ENCODE peak calls at places on chromosomes 3 and 15, in five cellular contexts. One of them, this sample, is unnamed.

GRCh38 chr3:119315600-119316312 is 21.6 kb downstream of the ARHGAP31 start:
- DNase-seq in endothelial cell: no peak
- DNase-seq in fibroblast of lung: no peak
- DNase-seq in heart right ventricle: no peak
- DNase-seq in transverse colon: no peak
- DNase-seq in this sample: no peak

GRCh38 chr3:108100906-108101305 is 10.1 kb upstream of the CD47 start:
- DNase-seq in endothelial cell: no peak
- DNase-seq in fibroblast of lung: no peak
- DNase-seq in transverse colon: no peak
- DNase-seq in heart right ventricle: no peak
- DNase-seq in this sample: peak

GRCh38 chr3:159635047-159635641 is 353.5 kb upstream of the IL12A start:
- DNase-seq in fibroblast of lung: peak
- DNase-seq in heart right ventricle: no peak
- DNase-seq in transverse colon: no peak
- DNase-seq in endothelial cell: no peak
- DNase-seq in this sample: no peak

GRCh38 chr3:143170043-143170442 is 50.5 kb downstream of the CHST2 start:
- DNase-seq in heart right ventricle: no peak
- DNase-seq in fibroblast of lung: no peak
- DNase-seq in transverse colon: no peak
- DNase-seq in endothelial cell: no peak
- DNase-seq in this sample: peak

GRCh38 chr3:34886443-34886842 is 752.9 kb upstream of the ARPP21 start:
- DNase-seq in endothelial cell: no peak
- DNase-seq in heart right ventricle: no peak
- DNase-seq in fibroblast of lung: no peak
- DNase-seq in transverse colon: no peak
- DNase-seq in this sample: no peak

GRCh38 chr3:89098964-89099585 is 8.3 kb upstream of the EPHA3 start:
- DNase-seq in fibroblast of lung: peak
- DNase-seq in transverse colon: peak
- DNase-seq in endothelial cell: peak
- DNase-seq in heart right ventricle: peak
- DNase-seq in this sample: peak

GRCh38 chr3:143608966-143609365 is 239.3 kb downstream of the SLC9A9 start:
- DNase-seq in heart right ventricle: no peak
- DNase-seq in transverse colon: no peak
- DNase-seq in endothelial cell: no peak
- DNase-seq in fibroblast of lung: peak
- DNase-seq in this sample: no peak

GRCh38 chr3:100700708-100701107 is 8.6 kb upstream of the TFG start:
- DNase-seq in endothelial cell: no peak
- DNase-seq in transverse colon: no peak
- DNase-seq in fibroblast of lung: no peak
- DNase-seq in heart right ventricle: no peak
- DNase-seq in this sample: no peak

GRCh38 chr3:72629191-72629611 is 219.0 kb downstream of the SHQ1 start:
- DNase-seq in fibroblast of lung: peak
- DNase-seq in endothelial cell: no peak
- DNase-seq in transverse colon: no peak
- DNase-seq in heart right ventricle: no peak
- DNase-seq in this sample: peak

GRCh38 chr15:70474682-70475438 is 288.5 kb downstream of the UACA start:
- DNase-seq in transverse colon: no peak
- DNase-seq in heart right ventricle: peak
- DNase-seq in endothelial cell: no peak
- DNase-seq in fibroblast of lung: peak
- DNase-seq in this sample: peak

GRCh38 chr15:32718822-32719716 is 1.3 kb downstream of the GREM1 start:
- DNase-seq in fibroblast of lung: peak
- DNase-seq in endothelial cell: peak
- DNase-seq in heart right ventricle: no peak
- DNase-seq in transverse colon: peak
- DNase-seq in this sample: peak

GRCh38 chr15:85570331-85570730 is 189.9 kb downstream of the AKAP13 start:
- DNase-seq in transverse colon: no peak
- DNase-seq in endothelial cell: no peak
- DNase-seq in fibroblast of lung: no peak
- DNase-seq in heart right ventricle: no peak
- DNase-seq in this sample: no peak

GRCh38 chr3:50164056-50164455 is 8.9 kb downstream of the SEMA3F start:
- DNase-seq in transverse colon: peak
- DNase-seq in fibroblast of lung: peak
- DNase-seq in heart right ventricle: peak
- DNase-seq in endothelial cell: no peak
- DNase-seq in this sample: no peak

GRCh38 chr15:33551860-33552259 is 241.1 kb downstream of the RYR3 start:
- DNase-seq in endothelial cell: no peak
- DNase-seq in transverse colon: no peak
- DNase-seq in fibroblast of lung: no peak
- DNase-seq in heart right ventricle: no peak
- DNase-seq in this sample: no peak

GRCh38 chr3:122310361-122310760 is 14.7 kb upstream of the CSTA start:
- DNase-seq in transverse colon: peak
- DNase-seq in endothelial cell: no peak
- DNase-seq in fibroblast of lung: no peak
- DNase-seq in heart right ventricle: no peak
- DNase-seq in this sample: no peak

GRCh38 chr3:122307987-122308386 is 17.1 kb upstream of the CSTA start:
- DNase-seq in transverse colon: no peak
- DNase-seq in endothelial cell: no peak
- DNase-seq in heart right ventricle: no peak
- DNase-seq in fibroblast of lung: no peak
- DNase-seq in this sample: no peak

GRCh38 chr3:122307288-122307687 is 17.8 kb upstream of the CSTA start:
- DNase-seq in endothelial cell: no peak
- DNase-seq in fibroblast of lung: no peak
- DNase-seq in heart right ventricle: no peak
- DNase-seq in transverse colon: no peak
- DNase-seq in this sample: no peak

GRCh38 chr3:122306622-122306953 is 18.5 kb upstream of the CSTA start:
- DNase-seq in heart right ventricle: no peak
- DNase-seq in transverse colon: no peak
- DNase-seq in endothelial cell: no peak
- DNase-seq in fibroblast of lung: no peak
- DNase-seq in this sample: no peak

GRCh38 chr3:122305818-122306621 is 19.0 kb upstream of the CSTA start:
- DNase-seq in transverse colon: peak
- DNase-seq in endothelial cell: no peak
- DNase-seq in heart right ventricle: no peak
- DNase-seq in fibroblast of lung: peak
- DNase-seq in this sample: peak
- TF ChIP-seq CTCF in transverse colon: no peak
- TF ChIP-seq CTCF in endothelial cell: no peak
- TF ChIP-seq CTCF in heart right ventricle: no peak
- TF ChIP-seq CTCF in fibroblast of lung: peak
- TF ChIP-seq CTCF in this sample: no peak

GRCh38 chr3:139318431-139318816 is 25.4 kb upstream of the MRPS22 start:
- DNase-seq in transverse colon: no peak
- DNase-seq in fibroblast of lung: no peak
- DNase-seq in endothelial cell: no peak
- DNase-seq in heart right ventricle: no peak
- DNase-seq in this sample: no peak

GRCh38 chr3:139317660-139318430 is 26.0 kb upstream of the MRPS22 start:
- DNase-seq in transverse colon: no peak
- DNase-seq in fibroblast of lung: no peak
- DNase-seq in endothelial cell: no peak
- DNase-seq in heart right ventricle: no peak
- DNase-seq in this sample: no peak

GRCh38 chr3:139318826-139319225 is 25.0 kb upstream of the MRPS22 start:
- DNase-seq in transverse colon: no peak
- DNase-seq in endothelial cell: no peak
- DNase-seq in heart right ventricle: no peak
- DNase-seq in fibroblast of lung: no peak
- DNase-seq in this sample: no peak

GRCh38 chr3:139320551-139321309 is 23.1 kb upstream of the MRPS22 start:
- DNase-seq in heart right ventricle: no peak
- DNase-seq in fibroblast of lung: no peak
- DNase-seq in transverse colon: no peak
- DNase-seq in endothelial cell: no peak
- DNase-seq in this sample: no peak

DNA sequence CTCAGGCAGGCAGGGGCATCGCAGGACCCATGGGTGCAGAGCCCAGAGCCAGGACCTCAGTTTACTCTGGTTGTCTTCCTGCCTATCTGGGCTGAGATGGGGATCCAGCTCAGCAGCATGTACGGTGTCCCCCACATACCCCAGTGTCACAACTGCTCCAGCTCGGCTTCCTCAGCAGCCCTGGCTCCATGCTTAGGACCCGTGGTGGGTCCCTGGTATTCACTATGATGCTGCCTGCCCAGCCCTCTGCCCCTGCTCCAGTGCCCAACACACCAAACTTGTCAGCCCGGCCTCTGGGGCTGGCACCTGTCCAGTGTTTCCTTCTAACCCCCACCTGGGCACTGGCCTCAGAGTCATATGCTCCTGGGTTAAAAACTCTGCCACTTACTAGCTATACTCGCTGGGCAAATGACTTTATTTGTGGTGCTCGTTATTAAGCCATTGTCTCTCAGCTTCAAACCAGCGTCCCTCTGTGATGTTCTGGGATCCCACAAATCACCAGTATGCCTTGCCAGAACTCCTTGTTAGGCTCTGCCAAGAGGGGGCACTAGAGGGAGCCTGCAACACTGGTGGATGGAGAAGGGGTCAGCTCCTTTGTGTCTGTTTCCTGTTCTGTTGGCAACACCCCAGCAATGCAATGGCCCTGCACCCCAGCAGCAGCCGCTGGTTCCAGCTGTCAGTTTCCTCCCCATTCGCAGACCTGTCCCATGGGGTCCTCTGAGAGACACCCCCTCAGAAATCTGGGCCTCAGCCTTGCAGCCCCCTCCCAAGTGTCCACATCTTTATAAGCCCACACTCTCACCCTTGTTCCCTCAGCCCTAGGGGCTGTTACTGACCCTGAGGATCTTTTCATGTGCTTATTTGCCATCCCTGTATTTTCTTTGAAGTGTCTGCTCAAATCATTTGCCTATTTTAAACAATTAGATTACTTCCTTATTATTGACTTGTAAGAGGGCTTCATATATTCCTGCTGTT is 24.1 kb upstream of the MRPS22 start:
- DNase-seq in heart right ventricle: no peak
- DNase-seq in endothelial cell: peak
- DNase-seq in transverse colon: no peak
- DNase-seq in fibroblast of lung: no peak
- DNase-seq in this sample: no peak
- TF ChIP-seq CTCF in heart right ventricle: no peak
- TF ChIP-seq CTCF in endothelial cell: peak
- TF ChIP-seq CTCF in transverse colon: no peak
- TF ChIP-seq CTCF in fibroblast of lung: peak
- TF ChIP-seq CTCF in this sample: peak

GRCh38 chr3:167787440-167787839 is 51.9 kb downstream of the SERPINI1 start:
- DNase-seq in fibroblast of lung: no peak
- DNase-seq in endothelial cell: no peak
- DNase-seq in transverse colon: no peak
- DNase-seq in heart right ventricle: no peak
- DNase-seq in this sample: no peak
- TF ChIP-seq CTCF in fibroblast of lung: no peak
- TF ChIP-seq CTCF in endothelial cell: no peak
- TF ChIP-seq CTCF in transverse colon: no peak
- TF ChIP-seq CTCF in heart right ventricle: no peak
- TF ChIP-seq CTCF in this sample: no peak

GRCh38 chr3:29152379-29152778 is 128.5 kb upstream of the RBMS3 start:
- DNase-seq in endothelial cell: no peak
- DNase-seq in fibroblast of lung: no peak
- DNase-seq in heart right ventricle: no peak
- DNase-seq in transverse colon: no peak
- DNase-seq in this sample: no peak
- TF ChIP-seq CTCF in endothelial cell: no peak
- TF ChIP-seq CTCF in fibroblast of lung: no peak
- TF ChIP-seq CTCF in heart right ventricle: peak
- TF ChIP-seq CTCF in transverse colon: no peak
- TF ChIP-seq CTCF in this sample: no peak

GRCh38 chr3:61562042-61562809 is 855 bp downstream of the PTPRG start:
- DNase-seq in endothelial cell: peak
- DNase-seq in heart right ventricle: peak
- DNase-seq in transverse colon: peak
- DNase-seq in fibroblast of lung: peak
- DNase-seq in this sample: no peak

GRCh38 chr3:61562810-61563613 is 1.6 kb downstream of the PTPRG start:
- DNase-seq in transverse colon: peak
- DNase-seq in endothelial cell: peak
- DNase-seq in heart right ventricle: peak
- DNase-seq in fibroblast of lung: peak
- DNase-seq in this sample: peak

GRCh38 chr3:61563614-61564404 is 2.4 kb downstream of the PTPRG start:
- DNase-seq in fibroblast of lung: no peak
- DNase-seq in heart right ventricle: peak
- DNase-seq in endothelial cell: peak
- DNase-seq in transverse colon: no peak
- DNase-seq in this sample: no peak

GRCh38 chr3:61565569-61565968 is 4.2 kb downstream of the PTPRG start:
- DNase-seq in heart right ventricle: no peak
- DNase-seq in fibroblast of lung: peak
- DNase-seq in endothelial cell: no peak
- DNase-seq in transverse colon: no peak
- DNase-seq in this sample: no peak

DNA sequence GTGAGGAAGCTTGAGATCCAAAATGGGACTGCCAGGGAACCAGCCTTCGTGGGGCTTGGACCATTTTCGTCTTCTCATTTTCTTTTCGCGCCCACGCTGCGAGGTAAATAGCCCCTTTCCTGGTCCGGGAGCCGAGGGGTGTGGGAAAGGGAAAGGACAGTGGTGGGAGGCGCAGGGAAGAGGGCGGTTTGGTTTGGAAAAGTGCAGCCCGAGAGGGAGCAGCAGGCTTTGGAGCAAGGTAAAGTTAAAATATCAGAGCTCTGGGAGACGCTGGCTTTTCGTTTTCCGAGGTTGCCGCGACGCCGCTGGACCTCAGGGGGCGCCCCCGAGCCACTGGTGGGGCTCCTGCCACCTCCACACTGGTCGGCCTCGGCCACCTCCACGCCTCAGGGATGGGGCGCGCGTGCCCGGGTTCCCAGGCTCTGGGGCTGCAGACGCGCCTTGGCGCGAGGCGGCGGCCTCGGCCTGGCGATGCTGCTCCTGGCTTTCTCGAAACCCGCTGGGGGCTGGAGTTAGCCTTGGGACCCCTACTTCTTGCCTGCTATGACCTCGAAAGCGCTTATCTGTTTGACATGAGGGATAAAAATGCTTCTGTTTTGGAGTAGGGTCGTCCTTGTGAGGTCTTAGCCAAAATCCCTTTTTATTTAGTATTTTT is 3.2 kb downstream of the PTPRG start:
- DNase-seq in transverse colon: peak
- DNase-seq in fibroblast of lung: peak
- DNase-seq in heart right ventricle: peak
- DNase-seq in endothelial cell: peak
- DNase-seq in this sample: peak
- TF ChIP-seq CTCF in transverse colon: peak
- TF ChIP-seq CTCF in fibroblast of lung: peak
- TF ChIP-seq CTCF in heart right ventricle: peak
- TF ChIP-seq CTCF in endothelial cell: peak
- TF ChIP-seq CTCF in this sample: peak

GRCh38 chr3:69299344-69299743 is 86.5 kb downstream of the FRMD4B start:
- DNase-seq in transverse colon: no peak
- DNase-seq in endothelial cell: no peak
- DNase-seq in fibroblast of lung: peak
- DNase-seq in heart right ventricle: no peak
- DNase-seq in this sample: no peak
- TF ChIP-seq CTCF in transverse colon: no peak
- TF ChIP-seq CTCF in endothelial cell: no peak
- TF ChIP-seq CTCF in fibroblast of lung: no peak
- TF ChIP-seq CTCF in heart right ventricle: no peak
- TF ChIP-seq CTCF in this sample: no peak

GRCh38 chr15:63251701-63252100 is 25.7 kb upstream of the APH1B start:
- DNase-seq in heart right ventricle: no peak
- DNase-seq in fibroblast of lung: peak
- DNase-seq in endothelial cell: no peak
- DNase-seq in transverse colon: no peak
- DNase-seq in this sample: no peak
- TF ChIP-seq CTCF in heart right ventricle: no peak
- TF ChIP-seq CTCF in fibroblast of lung: no peak
- TF ChIP-seq CTCF in endothelial cell: no peak
- TF ChIP-seq CTCF in transverse colon: no peak
- TF ChIP-seq CTCF in this sample: no peak